ENCODE peak calls at places on chromosome 9, in seven cellular contexts. H is dermis blood vessel endothelial cell; W is SW480; J is mucosa of gallbladder; O is endothelial cell; K is T-helper 17 cell; B is activated CD8-positive, alpha-beta memory T cell treated with anti-CD3 and anti-CD28 coated beads for 48 hours. Y is an unnamed sample.

GRCh38 chr9:94847486-94847885 is 121.0 kb downstream of the AOPEP start:
- DNase-seq in B (no peak), W (no peak), K (no peak), J (no peak), O (no peak), H (peak; percentile 85), Y (no peak)

GRCh38 chr9:89766981-89767380 is 162.2 kb downstream of the GADD45G start:
- DNase-seq in W (no peak), K (no peak), B (no peak), J (no peak), H (no peak), O (no peak), Y (no peak)

GRCh38 chr9:127654619-127655018 is 42.5 kb downstream of the STXBP1 start:
- DNase-seq in B (no peak), J (no peak), W (no peak), O (no peak), K (no peak), H (no peak), Y (no peak)

GRCh38 chr9:127979333-127980055 is 1.3 kb downstream of the EEIG1 start:
- DNase-seq in H (peak; percentile 44), B (no peak), J (peak; percentile 54), O (no peak), K (no peak), W (peak; percentile 52), Y (no peak)

GRCh38 chr9:136622538-136622948 is 40.2 kb upstream of the EGFL7 start:
- DNase-seq in O (no peak), W (no peak), H (no peak), J (no peak), B (no peak), K (no peak), Y (no peak)

GRCh38 chr9:68895741-68896478 is 118.0 kb downstream of the PRKACG start:
- DNase-seq in B (no peak), O (no peak), K (no peak), W (no peak), J (no peak), H (no peak), Y (no peak)

GRCh38 chr9:87269296-87269695 is 228.4 kb upstream of the DAPK1 start:
- DNase-seq in K (no peak), J (no peak), W (no peak), O (no peak), B (no peak), H (no peak), Y (no peak)

GRCh38 chr9:70567511-70567910 is 153.1 kb upstream of the KLF9 start:
- DNase-seq in J (no peak), H (no peak), W (no peak), B (no peak), K (no peak), O (no peak), Y (no peak)

GRCh38 chr9:87285183-87285582 is 212.5 kb upstream of the DAPK1 start:
- DNase-seq in K (no peak), B (no peak), H (peak; percentile 2), J (peak; percentile 61), O (no peak), W (no peak), Y (no peak)

GRCh38 chr9:27701029-27701428 is 127.7 kb upstream of the C9orf72 start:
- DNase-seq in J (no peak), H (no peak), W (no peak), K (no peak), B (no peak), O (no peak), Y (no peak)

GRCh38 chr9:133523096-133523495 is 1.7 kb downstream of the MYMK start:
- DNase-seq in O (no peak), K (no peak), B (no peak), H (no peak), J (no peak), W (no peak), Y (no peak)

GRCh38 chr9:106976772-106977171 is 113.8 kb downstream of the ZNF462 start:
- DNase-seq in J (no peak), B (no peak), K (no peak), H (no peak), O (no peak), W (peak; percentile 3), Y (no peak)